ENCODE peak calls at places on chromosome 16, in five cellular contexts. P is H1, N is NT2/D1, U is HepG2, K is GM12878. R is an unnamed sample.

GRCh38 chr16:71467810-71468209 is 5.8 kb upstream of the ZNF23 start:
- DNase-seq in P (no peak), N (no peak), U (peak), K (no peak), R (peak)

GRCh38 chr16:14003119-14003570 is 68.0 kb upstream of the MRTFB start:
- DNase-seq in P (peak), N (peak), U (no peak), K (no peak), R (peak)

GRCh38 chr16:50533317-50533716 is 14.9 kb upstream of the NKD1 start:
- DNase-seq in P (no peak), N (no peak), U (no peak), K (no peak), R (no peak)

GRCh38 chr16:75580-76501 is 2.2 kb upstream of the MPG start:
- DNase-seq in P (no peak), N (no peak), U (peak), K (no peak), R (no peak)

GRCh38 chr16:466651-467050 is 41.2 kb downstream of the RAB11FIP3 start:
- DNase-seq in P (no peak), N (no peak), U (no peak), K (no peak), R (no peak)

GRCh38 chr16:814974-815373 is 14.4 kb upstream of the GNG13 start:
- DNase-seq in P (no peak), N (no peak), U (no peak), K (no peak), R (no peak)

GRCh38 chr16:71432906-71433305 is 8.9 kb downstream of the TLE7 start:
- DNase-seq in P (no peak), N (no peak), U (no peak), K (no peak), R (no peak)

GRCh38 chr16:84141143-84141670 is 3.8 kb downstream of the HSDL1 start:
- DNase-seq in P (no peak), N (no peak), U (peak), K (no peak), R (no peak)

GRCh38 chr16:50309156-50309526 is 42.8 kb downstream of the ADCY7 start:
- DNase-seq in P (no peak), N (no peak), U (no peak), K (no peak), R (no peak)

GRCh38 chr16:47946077-47946476 is 209.7 kb downstream of the ABCC12 start:
- DNase-seq in P (no peak), N (no peak), U (no peak), K (no peak), R (no peak)

GRCh38 chr16:20040011-20040410 is 33.7 kb downstream of the GPR139 start:
- DNase-seq in P (no peak), N (no peak), U (no peak), K (no peak), R (no peak)

GRCh38 chr16:1708083-1708767 is 2.2 kb downstream of the MAPK8IP3 start:
- DNase-seq in P (no peak), N (no peak), U (no peak), K (no peak), R (no peak)

GRCh38 chr16:10616744-10617640 is 36.6 kb upstream of the EMP2 start:
- DNase-seq in P (no peak), N (peak), U (peak), K (no peak), R (no peak)

GRCh38 chr16:84486551-84487235 is 17.8 kb downstream of the MEAK7 start:
- DNase-seq in P (no peak), N (no peak), U (no peak), K (no peak), R (peak)

GRCh38 chr16:14399397-14400284 is 230.4 kb downstream of the PARN start:
- DNase-seq in P (no peak), N (no peak), U (peak), K (peak), R (no peak)

GRCh38 chr16:3383045-3383448 is 17.8 kb downstream of the ZSCAN32 start:
- DNase-seq in P (no peak), N (no peak), U (no peak), K (no peak), R (no peak)

GRCh38 chr16:50742521-50743150 is 750 bp downstream of the CYLD start:
- DNase-seq in P (no peak), N (no peak), U (no peak), K (no peak), R (peak)

GRCh38 chr16:83533193-83533592 is 274.6 kb upstream of the HSBP1 start:
- DNase-seq in P (no peak), N (no peak), U (no peak), K (no peak), R (no peak)

GRCh38 chr16:81694494-81695285 is 84.4 kb upstream of the PLCG2 start:
- DNase-seq in P (no peak), N (no peak), U (no peak), K (no peak), R (no peak)

GRCh38 chr16:4309833-4310266 is 6.0 kb upstream of the GLIS2 start:
- DNase-seq in P (peak), N (no peak), U (peak), K (no peak), R (peak)

GRCh38 chr16:24858219-24859041 is 12.7 kb downstream of the SLC5A11 start:
- DNase-seq in P (no peak), N (peak), U (peak), K (no peak), R (peak)

GRCh38 chr16:13517856-13518255 is 402.1 kb upstream of the ERCC4 start:
- DNase-seq in P (no peak), N (no peak), U (no peak), K (no peak), R (no peak)

GRCh38 chr16:21263640-21264211 is 14.4 kb downstream of the CRYM start:
- DNase-seq in P (no peak), N (no peak), U (peak), K (peak), R (no peak)

GRCh38 chr16:78130083-78130608 is 30.7 kb downstream of the WWOX start:
- DNase-seq in P (no peak), N (no peak), U (no peak), K (no peak), R (no peak)

GRCh38 chr16:10103096-10103495 is 79.1 kb downstream of the GRIN2A start:
- DNase-seq in P (no peak), N (no peak), U (no peak), K (no peak), R (no peak)

GRCh38 chr16:49345829-49346228 is 27.8 kb upstream of the C16orf78 start:
- DNase-seq in P (no peak), N (no peak), U (no peak), K (no peak), R (no peak)

GRCh38 chr16:79451196-79451816 is 149.2 kb downstream of the MAF start:
- DNase-seq in P (no peak), N (no peak), U (no peak), K (peak), R (no peak)

GRCh38 chr16:14238756-14239155 is 167.6 kb downstream of the MRTFB start:
- DNase-seq in P (no peak), N (no peak), U (no peak), K (no peak), R (no peak)

GRCh38 chr16:55043499-55043898 is 112.8 kb downstream of the IRX5 start:
- DNase-seq in P (no peak), N (no peak), U (no peak), K (no peak), R (no peak)

GRCh38 chr16:84090212-84090611 is 26.5 kb downstream of the MBTPS1 start:
- DNase-seq in P (no peak), N (no peak), U (no peak), K (no peak), R (no peak)

GRCh38 chr16:59950431-59950830 is 1216.3 kb upstream of the GOT2 start:
- DNase-seq in P (no peak), N (no peak), U (no peak), K (no peak), R (no peak)

GRCh38 chr16:75820672-75821071 is 94.4 kb upstream of the CPHXL start:
- DNase-seq in P (no peak), N (no peak), U (no peak), K (no peak), R (no peak)

GRCh38 chr16:31513126-31513525 is 4.9 kb upstream of the RUSF1 start:
- DNase-seq in P (no peak), N (no peak), U (no peak), K (no peak), R (no peak)

GRCh38 chr16:29760567-29761279 is 14.9 kb upstream of the C16orf54 start:
- DNase-seq in P (no peak), N (no peak), U (no peak), K (no peak), R (no peak)

GRCh38 chr16:29753516-29753915 is 7.7 kb upstream of the C16orf54 start:
- DNase-seq in P (no peak), N (no peak), U (no peak), K (no peak), R (no peak)

GRCh38 chr16:29757950-29758466 is 12.2 kb upstream of the C16orf54 start:
- DNase-seq in P (no peak), N (peak), U (peak), K (no peak), R (no peak)

GRCh38 chr16:29761882-29762281 is 16.1 kb upstream of the C16orf54 start:
- DNase-seq in P (no peak), N (no peak), U (no peak), K (no peak), R (no peak)

DNA sequence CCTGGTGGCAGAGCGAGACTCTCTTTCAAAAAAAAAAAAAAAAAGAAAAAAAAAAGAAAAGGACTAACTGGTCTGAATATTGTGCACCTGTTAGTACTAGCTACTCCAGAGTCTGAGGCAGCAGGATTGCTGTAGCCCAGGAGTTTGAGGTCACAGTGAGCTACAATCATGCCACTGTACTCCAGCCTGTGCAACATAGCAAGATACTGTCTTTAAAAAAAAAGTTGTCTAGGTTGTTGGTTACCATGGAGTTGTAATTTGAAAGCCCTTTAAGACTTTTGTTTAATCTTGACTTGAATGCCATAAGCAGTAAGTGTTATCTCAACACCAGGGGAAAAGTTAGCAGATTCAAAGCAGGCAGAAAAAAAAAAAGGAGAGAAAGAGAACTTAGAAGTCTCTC is 10.9 kb upstream of the C16orf54 start:
- DNase-seq in P (no peak), N (no peak), U (no peak), K (no peak), R (no peak)
- TF ChIP-seq SUZ12 in P (no peak), N (no peak), U (no peak), K (no peak), R (no peak)

GRCh38 chr16:12340151-12340733 is 363.7 kb downstream of the SNX29 start:
- DNase-seq in P (no peak), N (no peak), U (peak), K (no peak), R (peak)
- TF ChIP-seq SUZ12 in P (no peak), N (no peak), U (no peak), K (no peak), R (no peak)

DNA sequence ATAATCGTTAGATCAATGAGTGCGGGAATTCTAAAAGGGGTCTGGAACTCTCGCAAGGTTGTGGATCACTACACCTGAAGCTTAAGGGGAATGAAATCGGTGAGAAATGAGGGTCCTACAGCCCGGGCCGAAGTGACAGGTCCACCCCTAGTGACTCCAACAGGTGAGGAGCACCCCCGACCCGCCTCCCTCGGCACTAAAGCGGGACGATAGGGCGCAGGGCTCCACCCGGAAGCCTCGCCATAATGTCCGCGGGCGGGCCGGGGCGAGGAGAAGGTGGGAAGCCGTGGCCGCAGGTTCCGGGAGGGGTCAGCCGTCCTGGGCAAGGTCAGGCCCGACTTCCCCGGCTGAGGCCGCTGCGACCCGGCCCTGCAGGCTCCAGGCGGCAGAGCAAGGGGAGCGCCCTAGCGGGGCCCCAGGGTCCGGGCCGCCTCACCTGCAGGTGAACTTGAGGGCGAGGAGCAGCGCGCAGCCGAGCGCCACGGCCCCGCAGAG is 569 bp downstream of the TXNDC11 start:
- DNase-seq in P (no peak), N (no peak), U (peak), K (no peak), R (peak)
- TF ChIP-seq SUZ12 in P (no peak), N (no peak), U (no peak), K (no peak), R (no peak)

DNA sequence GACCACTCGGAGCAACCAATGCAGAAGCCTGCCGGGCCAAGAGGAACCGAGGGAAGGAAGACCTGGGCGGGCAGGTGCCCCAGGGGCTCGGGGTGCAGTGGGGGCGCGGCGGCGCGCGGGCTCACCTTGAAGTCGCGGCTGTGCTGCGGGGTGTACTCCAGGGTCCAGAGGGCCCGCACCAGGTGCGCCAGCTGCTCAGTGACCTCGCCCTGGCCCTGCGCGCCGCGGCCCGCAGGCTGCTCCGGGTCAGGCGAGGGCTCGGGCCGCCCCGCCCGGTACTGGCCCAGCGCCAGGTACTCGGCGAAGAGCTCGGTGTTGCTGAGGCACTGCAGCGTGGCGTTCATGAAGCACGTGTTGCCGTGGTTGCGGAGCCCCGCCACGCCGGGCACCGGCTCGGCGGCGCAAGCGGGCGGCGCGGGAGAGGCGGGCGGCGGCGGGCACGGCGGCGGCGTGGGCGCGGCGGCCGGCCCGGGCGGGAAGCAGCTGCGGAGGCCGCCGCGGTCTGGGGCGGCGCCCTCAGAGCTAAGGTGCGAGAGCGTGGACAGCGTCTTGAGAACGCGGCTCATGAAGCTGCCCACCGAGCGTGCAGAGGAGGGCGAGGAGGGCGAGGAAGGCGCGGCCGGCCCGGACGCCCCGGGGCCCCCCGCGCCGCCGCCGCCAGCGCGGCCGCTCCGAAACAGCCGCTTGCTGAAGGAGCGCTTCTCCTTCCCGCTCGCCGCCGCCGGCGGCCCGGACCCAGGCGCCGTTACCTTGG is 562 bp downstream of the USP31 start:
- DNase-seq in P (no peak), N (no peak), U (peak), K (no peak), R (peak)
- TF ChIP-seq SUZ12 in P (no peak), N (no peak), U (no peak), K (no peak), R (no peak)

GRCh38 chr16:67445441-67445912 is 14.6 kb downstream of the HSD11B2 start:
- DNase-seq in P (no peak), N (no peak), U (peak), K (no peak), R (no peak)

GRCh38 chr16:67447508-67448076 is 16.7 kb downstream of the HSD11B2 start:
- DNase-seq in P (no peak), N (peak), U (peak), K (peak), R (peak)

GRCh38 chr16:67448580-67448979 is 17.7 kb downstream of the HSD11B2 start:
- DNase-seq in P (no peak), N (no peak), U (no peak), K (no peak), R (no peak)

GRCh38 chr16:67445913-67446907 is 15.3 kb downstream of the HSD11B2 start:
- DNase-seq in P (no peak), N (no peak), U (peak), K (no peak), R (no peak)

DNA sequence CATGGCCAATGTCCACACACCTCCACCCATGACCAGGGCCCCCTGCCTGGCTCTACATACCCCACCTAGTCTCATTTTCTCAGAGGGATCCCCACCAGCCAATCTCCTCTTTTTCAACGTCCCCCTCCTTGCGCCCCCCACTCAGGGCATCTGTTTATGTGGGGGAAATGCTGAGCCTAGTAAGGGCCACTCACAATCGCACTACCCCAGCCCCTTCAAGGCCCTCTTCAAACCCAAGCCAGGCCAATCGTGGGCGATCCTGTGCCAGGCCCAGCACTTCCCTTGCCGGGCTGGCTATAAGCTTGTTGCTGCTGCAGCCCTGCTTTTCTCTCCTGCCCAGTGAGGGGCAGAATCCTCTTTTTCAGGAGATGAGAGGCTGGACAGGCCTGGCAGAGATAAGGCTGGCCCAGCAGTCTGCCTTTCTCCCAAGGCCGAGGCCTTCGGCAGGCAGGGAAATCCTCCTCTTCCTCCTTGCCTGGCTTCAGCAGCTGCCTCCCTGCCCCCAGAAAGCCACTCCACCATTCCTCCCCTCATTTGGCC is 16.1 kb downstream of the HSD11B2 start:
- DNase-seq in P (no peak), N (no peak), U (no peak), K (no peak), R (no peak)
- TF ChIP-seq SUZ12 in P (no peak), N (no peak), U (no peak), K (no peak), R (no peak)

DNA sequence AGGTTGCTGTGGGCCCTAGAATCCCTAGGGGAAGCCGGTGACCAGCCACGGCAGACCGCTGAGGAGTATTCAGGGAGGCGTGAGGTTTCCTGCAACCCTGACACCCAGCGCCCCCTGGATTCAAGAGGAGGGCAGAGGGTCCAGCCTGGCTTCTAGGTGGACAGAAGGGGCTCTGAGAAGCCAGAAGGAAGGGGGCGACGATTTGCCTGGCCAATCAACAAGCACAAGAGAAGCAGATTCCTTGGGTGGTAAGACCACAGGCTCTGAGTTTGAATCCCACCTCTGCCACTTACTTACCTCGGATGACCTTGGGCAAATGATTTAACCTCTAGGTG is 10.4 kb upstream of the GINS2 start:
- DNase-seq in P (no peak), N (no peak), U (no peak), K (no peak), R (no peak)
- TF ChIP-seq SUZ12 in P (no peak), N (no peak), U (no peak), K (no peak), R (no peak)

GRCh38 chr16:89444151-89444723 is 46.1 kb downstream of the ANKRD11 start:
- DNase-seq in P (no peak), N (no peak), U (no peak), K (no peak), R (no peak)

GRCh38 chr16:89446975-89447293 is 43.4 kb downstream of the ANKRD11 start:
- DNase-seq in P (no peak), N (no peak), U (no peak), K (no peak), R (no peak)

GRCh38 chr16:89448656-89449055 is 41.7 kb downstream of the ANKRD11 start:
- DNase-seq in P (no peak), N (no peak), U (no peak), K (no peak), R (no peak)

GRCh38 chr16:89445166-89445565 is 45.2 kb downstream of the ANKRD11 start:
- DNase-seq in P (no peak), N (no peak), U (no peak), K (no peak), R (no peak)

GRCh38 chr16:89446136-89446974 is 44.0 kb downstream of the ANKRD11 start:
- DNase-seq in P (no peak), N (no peak), U (no peak), K (no peak), R (no peak)
- TF ChIP-seq SUZ12 in P (no peak), N (no peak), U (no peak), K (no peak), R (no peak)